ENCODE peak calls at places on chromosomes 12 and 14, in five cellular contexts. Q is astrocyte of the spinal cord; S is CD8-positive, alpha-beta T cell; K is WTC11; D is cardiac fibroblast. L is an unnamed sample.

GRCh38 chr12:101666017-101666728 is 31.3 kb upstream of the CHPT1 start:
- DNase-seq in D (no peak), S (no peak), Q (no peak), K (no peak), L (no peak)

GRCh38 chr12:98388126-98388525 is 127.3 kb upstream of the TMPO start:
- DNase-seq in S (no peak), Q (no peak), K (no peak), D (no peak), L (no peak)

GRCh38 chr14:50067723-50068495 is 48.5 kb downstream of the VCPKMT start:
- DNase-seq in K (no peak), D (peak), Q (peak), S (no peak), L (no peak)

GRCh38 chr12:42129595-42130204 is 15.0 kb downstream of the GXYLT1 start:
- DNase-seq in S (no peak), D (peak), K (no peak), Q (peak), L (no peak)

GRCh38 chr14:49612251-49612650 is 8.2 kb downstream of the RPL36AL start:
- DNase-seq in K (no peak), S (no peak), D (no peak), Q (no peak), L (no peak)

GRCh38 chr14:85907536-85907935 is 377.6 kb downstream of the FLRT2 start:
- DNase-seq in D (no peak), Q (no peak), K (no peak), S (no peak), L (no peak)

GRCh38 chr14:20781805-20782204 is 737 bp downstream of the RNASE6 start:
- DNase-seq in K (no peak), Q (no peak), S (no peak), D (no peak), L (no peak)

GRCh38 chr14:72708708-72709475 is 185.0 kb downstream of the DPF3 start:
- DNase-seq in K (no peak), S (no peak), D (no peak), Q (no peak), L (no peak)

GRCh38 chr14:77302926-77303325 is 17.8 kb downstream of the POMT2 start:
- DNase-seq in S (no peak), K (no peak), Q (peak), D (no peak), L (peak)

GRCh38 chr14:70121521-70121920 is 67.2 kb downstream of the SLC8A3 start:
- DNase-seq in D (no peak), S (no peak), Q (no peak), K (peak), L (no peak)

GRCh38 chr12:20599757-20600156 is 95.4 kb upstream of the SLCO1C1 start:
- DNase-seq in D (no peak), Q (no peak), K (no peak), S (no peak), L (no peak)

GRCh38 chr14:58027904-58028303 is 124.1 kb downstream of the ARMH4 start:
- DNase-seq in Q (no peak), S (no peak), D (no peak), K (no peak), L (no peak)

GRCh38 chr12:131808744-131809371 is 19.3 kb upstream of the MMP17 start:
- DNase-seq in D (peak), S (peak), K (no peak), Q (no peak), L (no peak)

GRCh38 chr14:64708148-64709004 is 4.2 kb downstream of the PLEKHG3 start:
- DNase-seq in K (peak), D (no peak), Q (no peak), S (peak), L (peak)

GRCh38 chr12:124474709-124475108 is 92.7 kb downstream of the NCOR2 start:
- DNase-seq in D (no peak), S (no peak), Q (no peak), K (no peak), L (no peak)

GRCh38 chr14:97603201-97603600 is 806.0 kb downstream of the VRK1 start:
- DNase-seq in K (no peak), Q (no peak), S (peak), D (no peak), L (no peak)

GRCh38 chr14:30621354-30621953 is 665 bp upstream of the SCFD1 start:
- DNase-seq in D (peak), K (no peak), S (no peak), Q (no peak), L (no peak)

GRCh38 chr12:94805749-94806148 is 155.4 kb upstream of the TMCC3 start:
- DNase-seq in S (no peak), D (peak), K (no peak), Q (peak), L (no peak)

GRCh38 chr12:88834226-88834625 is 254.0 kb upstream of the KITLG start:
- DNase-seq in K (no peak), D (no peak), Q (no peak), S (no peak), L (no peak)

GRCh38 chr14:81256289-81256960 is 35.7 kb upstream of the GTF2A1 start:
- DNase-seq in D (no peak), K (no peak), Q (no peak), S (no peak), L (no peak)

GRCh38 chr12:41479431-41479830 is 291.3 kb downstream of the PDZRN4 start:
- DNase-seq in Q (no peak), D (no peak), S (no peak), K (no peak), L (no peak)

GRCh38 chr12:39692258-39692853 is 72.8 kb upstream of the ABCD2 start:
- DNase-seq in D (peak), K (no peak), Q (peak), S (no peak), L (no peak)

GRCh38 chr12:65632131-65632855 is 192.0 kb upstream of the HMGA2 start:
- DNase-seq in D (no peak), K (no peak), Q (no peak), S (no peak), L (no peak)

GRCh38 chr14:45426685-45427282 is 173.8 kb upstream of the MIS18BP1 start:
- DNase-seq in D (peak), K (no peak), S (no peak), Q (peak), L (no peak)

GRCh38 chr14:101109981-101110728 is 206.6 kb upstream of the RTL1 start:
- DNase-seq in Q (no peak), S (no peak), D (no peak), K (no peak), L (no peak)

GRCh38 chr12:92032101-92032500 is 113.5 kb downstream of the BTG1 start:
- DNase-seq in D (no peak), S (no peak), Q (no peak), K (no peak), L (no peak)

GRCh38 chr12:109432431-109432830 is 44.7 kb downstream of the KCTD10 start:
- DNase-seq in K (no peak), S (no peak), D (no peak), Q (no peak), L (no peak)

GRCh38 chr12:64694130-64695078 is 64.8 kb downstream of the GNS start:
- DNase-seq in Q (no peak), S (no peak), K (no peak), D (no peak), L (no peak)

GRCh38 chr14:20143911-20144310 is 5.3 kb downstream of the OR4N5 start:
- DNase-seq in D (no peak), Q (no peak), S (no peak), K (no peak), L (no peak)

GRCh38 chr12:47110011-47110541 is 30.3 kb upstream of the AMIGO2 start:
- DNase-seq in K (no peak), S (no peak), D (no peak), Q (no peak), L (no peak)

GRCh38 chr14:45679852-45680251 is 426.9 kb upstream of the MIS18BP1 start:
- DNase-seq in D (peak), S (no peak), K (no peak), Q (peak), L (no peak)

GRCh38 chr12:12870454-12870853 is 20.9 kb upstream of the GPRC5A start:
- DNase-seq in S (no peak), K (no peak), D (peak), Q (peak), L (no peak)

GRCh38 chr12:16531623-16532022 is 74.3 kb downstream of the LMO3 start:
- DNase-seq in K (no peak), S (no peak), D (no peak), Q (peak), L (no peak)

GRCh38 chr12:86770871-86771270 is 514.7 kb upstream of the MGAT4C start:
- DNase-seq in K (no peak), D (no peak), Q (no peak), S (no peak), L (no peak)

GRCh38 chr12:121283841-121284240 is 12.7 kb downstream of the CAMKK2 start:
- DNase-seq in S (no peak), D (no peak), Q (no peak), K (no peak), L (no peak)

GRCh38 chr12:122203301-122203967 is at the start of gene B3GNT4:
- DNase-seq in Q (peak), D (peak), K (peak), S (peak), L (no peak)

GRCh38 chr14:69587389-69587788 is 12.7 kb upstream of the CCDC177 start:
- DNase-seq in S (no peak), K (no peak), D (no peak), Q (no peak), L (no peak)

GRCh38 chr12:75438052-75438754 is 42.4 kb upstream of the GLIPR1 start:
- DNase-seq in S (no peak), D (no peak), K (no peak), Q (no peak), L (no peak)

DNA sequence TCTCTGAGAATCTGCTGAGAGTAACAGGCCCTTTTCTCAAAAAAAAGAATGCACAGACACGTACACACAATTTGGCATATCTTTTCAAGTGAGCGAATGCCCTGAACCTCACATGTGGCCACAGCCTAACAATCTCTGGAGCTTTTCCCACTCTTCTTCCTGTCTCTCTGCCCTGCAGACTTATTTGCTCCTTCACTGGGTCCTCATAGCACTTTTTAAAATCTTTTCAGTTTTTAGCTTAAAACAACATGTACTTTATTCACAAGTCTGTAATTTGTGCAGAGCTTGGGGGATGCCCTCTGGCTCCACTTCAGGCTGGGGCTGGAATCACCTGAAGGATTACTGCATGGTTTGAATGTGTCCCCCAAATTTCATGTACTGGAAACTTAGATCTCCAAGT is 9.0 kb downstream of the MAP1LC3B2 start:
- DNase-seq in S (no peak), K (no peak), Q (no peak), D (no peak), L (no peak)
- TF ChIP-seq CTCF in S (no peak), K (no peak), Q (no peak), D (no peak), L (no peak)

GRCh38 chr12:4012977-4013968 is 140.1 kb upstream of the PARP11 start:
- DNase-seq in Q (no peak), K (no peak), S (no peak), D (no peak), L (no peak)
- TF ChIP-seq CTCF in Q (no peak), K (no peak), S (no peak), D (no peak), L (no peak)

DNA sequence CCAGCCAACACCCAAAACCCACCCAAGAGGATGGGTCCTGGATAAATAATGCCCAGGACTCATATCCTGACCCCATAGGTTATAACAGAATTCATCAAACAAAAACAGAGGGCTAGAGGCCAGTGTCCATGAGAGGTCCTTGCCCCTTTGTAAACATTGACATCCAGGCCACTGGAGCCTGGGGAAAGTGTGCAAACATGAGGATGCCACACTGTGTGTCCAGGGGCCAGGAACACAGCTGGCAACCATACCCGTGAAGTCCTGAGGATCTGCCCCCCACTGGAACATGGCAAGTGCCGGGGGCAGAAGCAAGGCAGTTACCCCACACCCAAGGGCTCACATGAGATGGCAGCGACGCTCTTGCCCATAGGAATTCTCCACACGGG is 4.2 kb upstream of the KMT2D start:
- DNase-seq in Q (no peak), S (no peak), D (no peak), K (no peak), L (no peak)
- TF ChIP-seq CTCF in Q (no peak), S (no peak), D (no peak), K (no peak), L (no peak)

GRCh38 chr12:53065975-53066593 is 13.1 kb downstream of the SPRYD3 start:
- DNase-seq in D (peak), Q (peak), S (peak), K (peak), L (no peak)
- TF ChIP-seq CTCF in D (peak), Q (peak), S (peak), K (peak), L (peak)

DNA sequence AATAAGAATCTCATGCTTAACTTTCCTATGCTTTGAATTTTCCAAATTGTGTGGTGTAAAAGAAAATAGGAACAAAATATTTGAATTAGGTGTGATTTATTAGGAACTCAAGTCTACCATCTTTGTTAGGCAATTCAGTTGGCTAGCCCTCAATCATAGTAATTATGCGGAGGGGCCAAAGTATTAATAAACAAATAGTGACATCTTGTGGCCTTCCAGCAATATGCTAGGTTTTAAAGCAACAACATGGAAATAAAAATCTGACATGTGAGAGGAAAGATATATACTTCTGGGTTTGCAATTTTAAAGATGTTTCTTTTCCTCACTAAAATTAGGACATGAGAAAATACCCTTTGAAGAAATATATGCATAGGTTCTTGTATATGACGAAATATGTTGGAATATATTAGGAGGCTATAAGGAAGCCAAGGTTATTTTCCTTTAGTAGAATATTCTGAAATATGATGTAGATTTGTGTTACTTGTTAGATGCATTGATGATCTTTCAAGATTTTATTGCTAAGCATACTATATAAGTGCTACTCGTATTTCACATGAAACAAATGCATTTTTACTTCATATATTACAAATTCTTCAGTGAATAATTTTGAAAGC is 200.4 kb downstream of the PTPRO start:
- DNase-seq in D (peak), S (no peak), K (no peak), Q (peak), L (no peak)
- TF ChIP-seq CTCF in D (peak), S (no peak), K (no peak), Q (peak), L (peak)

DNA sequence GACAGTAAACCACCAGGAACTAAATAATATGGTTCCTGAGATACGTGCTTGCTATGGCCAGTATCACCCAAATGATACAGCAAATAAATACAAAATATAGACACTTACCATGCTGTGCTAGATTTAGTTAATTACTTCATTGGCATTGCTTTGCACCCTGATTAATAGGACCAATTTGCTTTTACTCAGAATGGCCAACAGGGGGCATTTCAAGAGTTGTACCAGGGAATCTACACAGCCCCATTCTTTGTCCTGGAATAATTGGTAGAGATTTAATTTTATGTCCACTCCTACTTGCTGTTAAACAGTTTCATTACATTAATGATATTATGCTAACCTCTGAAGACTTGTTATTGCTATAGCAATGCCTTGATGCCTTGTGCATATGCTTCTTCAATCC is 280.8 kb downstream of the RERGL start:
- DNase-seq in D (no peak), S (no peak), K (no peak), Q (no peak), L (no peak)
- TF ChIP-seq CTCF in D (no peak), S (no peak), K (peak), Q (no peak), L (no peak)

L was measured in CD14-positive monocyte.